ENCODE peak calls at places on chromosome 5, in ten cellular contexts. Z is cardiac muscle cell; O is stimulated activated CD4-positive, alpha-beta T cell treated with anti-CD3 and anti-CD28 coated beads, Interleukin-2, amount 100 ng/mL, for 48 hours; X is CD8-positive, alpha-beta memory T cell; Y is midbrain; D is LoVo; I is LHCN-M2; T is stimulated activated CD8-positive, alpha-beta memory T cell treated with anti-CD3 and anti-CD28 coated beads, Interleukin-7, amount 100 ng/mL, for 1 hour; M is globus pallidus; Q is memory B cell. G is an unnamed sample.

GRCh38 chr5:15499528-15500325 is at the start of gene FBXL7:
- DNase-seq in Z (peak; percentile 87), O (no peak), X (no peak), Y (peak; percentile 88), D (no peak), I (peak; percentile 79), T (no peak), M (peak; percentile 88), Q (no peak), G (no peak)

GRCh38 chr5:69217154-69217731 is 17.4 kb upstream of the CDK7 start:
- DNase-seq in Z (no peak), O (no peak), X (peak; percentile 98), Y (no peak), D (no peak), I (no peak), T (peak; percentile 92), M (no peak), Q (no peak), G (peak; percentile 62)

GRCh38 chr5:77499973-77500372 is 7.9 kb upstream of the WDR41 start:
- DNase-seq in Z (no peak), O (no peak), X (no peak), Y (no peak), D (no peak), I (no peak), T (no peak), M (no peak), Q (no peak), G (no peak)

GRCh38 chr5:38257236-38258036 is 923 bp upstream of the EGFLAM start:
- DNase-seq in Z (no peak), O (no peak), X (no peak), Y (no peak), D (no peak), I (no peak), T (no peak), M (no peak), Q (no peak), G (no peak)

GRCh38 chr5:3661755-3662296 is 66.2 kb downstream of the IRX1 start:
- DNase-seq in Z (no peak), O (no peak), X (no peak), Y (no peak), D (no peak), I (no peak), T (no peak), M (no peak), Q (no peak), G (no peak)

GRCh38 chr5:73496984-73497457 is 1.2 kb upstream of the BTF3 start:
- DNase-seq in Z (peak; percentile 67), O (no peak), X (no peak), Y (peak; percentile 40), D (peak; percentile 92), I (peak; percentile 72), T (no peak), M (no peak), Q (no peak), G (no peak)

GRCh38 chr5:102511666-102512065 is 12.9 kb upstream of the SLCO6A1 start:
- DNase-seq in Z (peak; percentile 69), O (no peak), X (no peak), Y (peak; percentile 36), D (no peak), I (peak; percentile 74), T (no peak), M (peak; percentile 85), Q (no peak), G (no peak)

GRCh38 chr5:159777049-159777448 is 139.2 kb upstream of the ADRA1B start:
- DNase-seq in Z (no peak), O (no peak), X (no peak), Y (no peak), D (no peak), I (peak; percentile 38), T (no peak), M (no peak), Q (no peak), G (no peak)

GRCh38 chr5:166823360-166823759 is 1468.1 kb upstream of the WWC1 start:
- DNase-seq in Z (no peak), O (no peak), X (no peak), Y (no peak), D (no peak), I (no peak), T (no peak), M (no peak), Q (no peak), G (no peak)

GRCh38 chr5:178177569-178177968 is 9.6 kb downstream of the GMCL2 start:
- DNase-seq in Z (no peak), O (no peak), X (no peak), Y (no peak), D (no peak), I (no peak), T (no peak), M (no peak), Q (no peak), G (no peak)

GRCh38 chr5:127967983-127968592 is 115.5 kb upstream of the SLC12A2 start:
- DNase-seq in Z (no peak), O (no peak), X (no peak), Y (no peak), D (no peak), I (no peak), T (no peak), M (no peak), Q (no peak), G (no peak)

GRCh38 chr5:151018846-151019245 is 1.5 kb upstream of the GPX3 start:
- DNase-seq in Z (no peak), O (no peak), X (no peak), Y (no peak), D (no peak), I (no peak), T (no peak), M (no peak), Q (no peak), G (no peak)

GRCh38 chr5:151461312-151461711 is 13.9 kb downstream of the SLC36A1 start:
- DNase-seq in Z (no peak), O (no peak), X (no peak), Y (no peak), D (no peak), I (no peak), T (no peak), M (no peak), Q (no peak), G (no peak)

GRCh38 chr5:103469288-103470065 is 93.1 kb downstream of the NUDT12 start:
- DNase-seq in Z (no peak), O (no peak), X (no peak), Y (no peak), D (peak; percentile 27), I (peak; percentile 25), T (no peak), M (no peak), Q (no peak), G (no peak)

GRCh38 chr5:9197881-9198260 is 348.0 kb downstream of the SEMA5A start:
- DNase-seq in Z (no peak), O (no peak), X (no peak), Y (no peak), D (no peak), I (peak; percentile 41), T (no peak), M (no peak), Q (no peak), G (no peak)

GRCh38 chr5:39273314-39273954 is 54.1 kb upstream of the FYB1 start:
- DNase-seq in Z (no peak), O (no peak), X (no peak), Y (no peak), D (no peak), I (no peak), T (no peak), M (no peak), Q (no peak), G (no peak)

GRCh38 chr5:132268698-132269551 is 11.4 kb downstream of the PDLIM4 start:
- DNase-seq in Z (no peak), O (no peak), X (no peak), Y (no peak), D (no peak), I (no peak), T (no peak), M (no peak), Q (no peak), G (no peak)

GRCh38 chr5:154138701-154139100 is 51.8 kb upstream of the GALNT10 start:
- DNase-seq in Z (peak; percentile 79), O (no peak), X (no peak), Y (peak; percentile 51), D (no peak), I (no peak), T (no peak), M (peak; percentile 48), Q (no peak), G (no peak)

GRCh38 chr5:59673438-59674058 is 220.0 kb downstream of the PDE4D start:
- DNase-seq in Z (peak; percentile 68), O (no peak), X (no peak), Y (peak; percentile 68), D (peak; percentile 76), I (peak; percentile 51), T (no peak), M (peak; percentile 58), Q (peak; percentile 52), G (no peak)

GRCh38 chr5:175657593-175658271 is at the start of gene HRH2:
- DNase-seq in Z (peak; percentile 29), O (peak; percentile 45), X (no peak), Y (no peak), D (no peak), I (no peak), T (no peak), M (peak; percentile 13), Q (no peak), G (peak; percentile 12)

GRCh38 chr5:179404321-179405053 is 59.2 kb upstream of the ADAMTS2 start:
- DNase-seq in Z (peak; percentile 59), O (no peak), X (no peak), Y (no peak), D (no peak), I (peak; percentile 48), T (no peak), M (no peak), Q (no peak), G (no peak)

GRCh38 chr5:178069909-178070308 is 43.4 kb upstream of the N4BP3 start:
- DNase-seq in Z (peak; percentile 36), O (no peak), X (no peak), Y (no peak), D (no peak), I (peak; percentile 34), T (no peak), M (no peak), Q (peak; percentile 61), G (no peak)

GRCh38 chr5:177131019-177131320 is 2.6 kb upstream of the NSD1 start:
- DNase-seq in Z (no peak), O (no peak), X (no peak), Y (no peak), D (no peak), I (no peak), T (no peak), M (no peak), Q (no peak), G (no peak)

GRCh38 chr5:120778491-120779293 is 314.6 kb downstream of the PRR16 start:
- DNase-seq in Z (no peak), O (no peak), X (no peak), Y (no peak), D (no peak), I (peak; percentile 71), T (no peak), M (no peak), Q (no peak), G (no peak)

GRCh38 chr5:32780508-32780919 is 69.4 kb downstream of the NPR3 start:
- DNase-seq in Z (no peak), O (no peak), X (no peak), Y (no peak), D (no peak), I (peak; percentile 34), T (no peak), M (no peak), Q (no peak), G (no peak)

GRCh38 chr5:121890297-121890858 is 38.7 kb downstream of the FTMT start:
- DNase-seq in Z (no peak), O (no peak), X (no peak), Y (no peak), D (no peak), I (no peak), T (no peak), M (no peak), Q (no peak), G (no peak)